ENCODE peak calls at places on chromosomes 5 and 9, in ten cellular contexts. R is kidney, D is omental fat pad, I is psoas muscle, U is PC-9, B is coronary artery, T is cardiac fibroblast, H is AG10803, X is stomach, S is nephron progenitor cell. Z is an unnamed sample.

GRCh38 chr9:136399176-136400037 is 563 bp downstream of the SNAPC4 start:
- DNase-seq in R (no peak), D (no peak), I (peak), U (peak), B (no peak), T (peak), H (no peak), X (no peak), S (peak), Z (peak)

GRCh38 chr5:154092356-154092755 is 53.6 kb downstream of the MFAP3 start:
- DNase-seq in R (no peak), D (no peak), I (no peak), U (peak), B (no peak), T (peak), H (peak), X (no peak), S (no peak), Z (no peak)

GRCh38 chr5:151040211-151040747 is 19.9 kb downstream of the GPX3 start:
- DNase-seq in R (peak), D (no peak), I (peak), U (peak), B (no peak), T (peak), H (no peak), X (no peak), S (no peak), Z (no peak)

GRCh38 chr5:147753783-147754182 is 28.7 kb downstream of the JAKMIP2 start:
- DNase-seq in R (no peak), D (no peak), I (no peak), U (no peak), B (no peak), T (no peak), H (no peak), X (no peak), S (no peak), Z (no peak)

GRCh38 chr9:15856591-15856990 is 303.7 kb downstream of the CCDC171 start:
- DNase-seq in R (no peak), D (no peak), I (no peak), U (no peak), B (no peak), T (peak), H (peak), X (no peak), S (no peak), Z (peak)

GRCh38 chr5:73789851-73790281 is 163.9 kb downstream of the ARHGEF28 start:
- DNase-seq in R (no peak), D (no peak), I (no peak), U (no peak), B (no peak), T (peak), H (no peak), X (no peak), S (no peak), Z (peak)

GRCh38 chr5:143685416-143685815 is 126.5 kb upstream of the HMHB1 start:
- DNase-seq in R (no peak), D (no peak), I (no peak), U (no peak), B (no peak), T (peak), H (peak), X (no peak), S (no peak), Z (peak)

GRCh38 chr5:176884571-176884890 is 14.6 kb downstream of the HK3 start:
- DNase-seq in R (no peak), D (no peak), I (no peak), U (no peak), B (no peak), T (no peak), H (no peak), X (no peak), S (no peak), Z (no peak)

GRCh38 chr9:95063300-95063699 is 254.2 kb downstream of the FANCC start:
- DNase-seq in R (no peak), D (no peak), I (no peak), U (no peak), B (no peak), T (no peak), H (no peak), X (no peak), S (no peak), Z (peak)

GRCh38 chr5:177378884-177379883 is 5.0 kb upstream of the SLC34A1 start:
- DNase-seq in R (no peak), D (no peak), I (no peak), U (peak), B (no peak), T (peak), H (peak), X (no peak), S (no peak), Z (peak)

GRCh38 chr5:87421307-87421706 is 8.6 kb upstream of the CCNH start:
- DNase-seq in R (no peak), D (no peak), I (no peak), U (no peak), B (no peak), T (no peak), H (no peak), X (no peak), S (no peak), Z (no peak)

GRCh38 chr5:155726267-155726666 is 600.7 kb upstream of the SGCD start:
- DNase-seq in R (no peak), D (no peak), I (no peak), U (no peak), B (no peak), T (peak), H (peak), X (no peak), S (peak), Z (peak)

GRCh38 chr9:87650611-87651295 is 75.2 kb upstream of the CTSL start:
- DNase-seq in R (no peak), D (no peak), I (no peak), U (no peak), B (peak), T (no peak), H (peak), X (no peak), S (no peak), Z (no peak)

GRCh38 chr9:19440823-19441580 is 32.2 kb downstream of the ACER2 start:
- DNase-seq in R (no peak), D (no peak), I (no peak), U (no peak), B (no peak), T (peak), H (peak), X (no peak), S (no peak), Z (peak)

GRCh38 chr9:19442240-19442639 is 33.4 kb downstream of the ACER2 start:
- DNase-seq in R (no peak), D (no peak), I (no peak), U (no peak), B (no peak), T (no peak), H (no peak), X (no peak), S (no peak), Z (no peak)

GRCh38 chr9:19446361-19446861 is 37.6 kb downstream of the ACER2 start:
- DNase-seq in R (no peak), D (no peak), I (no peak), U (no peak), B (no peak), T (no peak), H (no peak), X (no peak), S (no peak), Z (no peak)

GRCh38 chr9:19441730-19442129 is 32.9 kb downstream of the ACER2 start:
- DNase-seq in R (no peak), D (no peak), I (no peak), U (no peak), B (no peak), T (no peak), H (no peak), X (no peak), S (no peak), Z (no peak)

GRCh38 chr9:19445452-19445851 is 36.6 kb downstream of the ACER2 start:
- DNase-seq in R (no peak), D (no peak), I (no peak), U (no peak), B (no peak), T (no peak), H (peak), X (no peak), S (no peak), Z (no peak)
- TF ChIP-seq CTCF in R (no peak), D (no peak), I (no peak), U (no peak), B (no peak), T (no peak), H (no peak), X (no peak), S (no peak), Z (no peak)

GRCh38 chr9:86354048-86354881 is at the start of gene TUT7:
- DNase-seq in R (peak), D (peak), I (peak), U (peak), B (peak), T (peak), H (peak), X (peak), S (peak), Z (peak)
- TF ChIP-seq CTCF in R (no peak), D (no peak), I (no peak), U (no peak), B (no peak), T (no peak), H (no peak), X (no peak), S (no peak), Z (no peak)

GRCh38 chr5:69219939-69220338 is 14.7 kb upstream of the CDK7 start:
- DNase-seq in R (no peak), D (no peak), I (no peak), U (no peak), B (no peak), T (no peak), H (no peak), X (no peak), S (no peak), Z (no peak)

GRCh38 chr5:69212022-69212421 is 22.6 kb downstream of the CENPH start:
- DNase-seq in R (no peak), D (no peak), I (no peak), U (no peak), B (no peak), T (no peak), H (no peak), X (no peak), S (no peak), Z (no peak)

GRCh38 chr5:69213513-69214215 is 21.0 kb upstream of the CDK7 start:
- DNase-seq in R (no peak), D (no peak), I (no peak), U (no peak), B (no peak), T (peak), H (peak), X (no peak), S (no peak), Z (peak)

GRCh38 chr5:69217154-69217731 is 17.4 kb upstream of the CDK7 start:
- DNase-seq in R (no peak), D (peak), I (no peak), U (no peak), B (no peak), T (no peak), H (no peak), X (peak), S (no peak), Z (no peak)

DNA sequence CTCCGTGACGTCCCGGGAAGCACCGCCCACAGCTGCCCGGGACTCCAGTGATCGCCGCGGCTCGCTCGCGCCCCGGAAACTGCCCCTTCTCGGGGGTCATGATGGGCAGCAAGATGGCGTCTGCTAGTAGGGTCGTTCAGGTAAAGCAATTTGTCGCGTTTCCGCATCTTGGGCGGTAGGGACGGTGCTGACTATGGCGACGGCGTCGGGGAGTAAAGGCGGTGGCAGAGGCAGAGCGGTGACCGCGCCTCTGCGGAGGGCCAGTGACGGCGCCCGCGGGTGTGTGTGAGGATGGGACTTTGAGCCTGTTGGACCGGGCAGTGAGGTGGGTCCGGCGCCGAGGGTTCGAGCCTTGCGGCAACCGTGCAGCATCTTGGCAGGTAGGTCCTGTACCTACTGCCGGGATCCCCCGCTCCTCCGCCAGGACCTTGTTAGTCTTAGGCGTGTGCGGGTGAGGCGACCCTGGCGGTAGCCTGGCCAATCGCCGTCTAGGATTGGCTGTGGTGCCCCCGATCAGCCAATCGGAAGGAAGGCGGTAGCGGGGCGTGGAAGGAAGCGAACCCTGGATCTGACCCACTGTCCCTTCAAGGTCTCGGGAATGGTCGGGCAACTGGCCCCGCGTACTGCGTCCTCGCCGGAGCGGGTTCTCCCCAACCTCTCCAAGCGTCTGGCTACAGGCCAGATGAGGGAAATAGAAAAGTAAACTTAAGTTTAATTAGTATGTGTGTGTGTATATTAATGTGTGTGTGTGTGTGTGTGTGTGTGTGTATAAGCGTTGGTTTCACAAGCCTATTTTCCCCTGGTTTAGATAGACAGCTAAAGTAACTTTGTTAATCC is 16.7 kb upstream of the CDK7 start:
- DNase-seq in R (peak), D (peak), I (peak), U (peak), B (peak), T (peak), H (peak), X (peak), S (peak), Z (peak)
- TF ChIP-seq CTCF in R (no peak), D (no peak), I (peak), U (no peak), B (no peak), T (peak), H (peak), X (no peak), S (no peak), Z (no peak)

DNA sequence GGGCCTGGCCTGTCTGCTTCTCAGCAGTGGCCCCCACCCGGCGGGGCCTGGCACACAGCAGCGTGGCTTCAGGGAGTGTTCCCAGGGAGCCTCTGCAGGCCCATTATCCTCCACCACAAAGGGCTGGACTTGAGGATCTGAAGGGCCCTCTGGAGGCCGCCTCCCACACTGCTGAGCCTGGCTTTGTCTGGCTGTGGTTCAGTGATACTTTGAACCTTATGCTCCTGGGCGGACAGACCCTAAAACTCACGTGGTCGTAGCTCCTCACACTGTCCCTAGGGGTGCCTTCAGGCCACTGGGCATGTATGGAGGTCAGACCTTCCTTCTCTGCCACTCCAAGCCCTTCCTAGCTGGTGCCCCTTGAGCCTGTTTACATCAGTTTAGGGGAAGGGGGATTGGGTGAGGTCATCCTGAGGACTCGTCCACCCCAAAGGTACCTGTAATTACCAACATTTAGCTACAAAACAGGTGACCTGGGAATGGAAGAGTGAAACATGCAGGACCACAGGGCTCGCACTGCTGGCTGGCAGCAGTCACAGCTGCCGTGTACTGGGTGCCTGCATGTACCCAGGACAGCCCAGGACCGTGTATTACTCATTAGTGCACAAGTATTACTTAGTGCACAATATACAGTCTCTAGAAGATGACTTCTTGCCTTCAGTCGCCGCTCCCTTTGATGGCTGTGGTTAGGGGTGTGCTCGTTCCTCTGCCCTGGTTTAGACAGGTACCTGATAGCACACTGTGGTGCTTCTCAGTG is 8.5 kb downstream of the GRHPR start:
- DNase-seq in R (no peak), D (no peak), I (no peak), U (no peak), B (no peak), T (peak), H (no peak), X (no peak), S (no peak), Z (no peak)
- TF ChIP-seq CTCF in R (no peak), D (no peak), I (no peak), U (no peak), B (no peak), T (no peak), H (peak), X (no peak), S (no peak), Z (peak)